ENCODE peak calls at places on chromosomes 6 and 20, in seven cellular contexts. Z is endothelial cell; F is activated CD4-positive, alpha-beta T cell treated with anti-CD3 and anti-CD28 coated beads for 48 hours; G is cerebellum; D is cardiac muscle cell; H is substantia nigra; M is non-pigmented ciliary epithelial cell. L is an unnamed sample.
A peak's percentile ranks its signal among the peaks of the same experiment; 100 is the strongest.

GRCh38 chr20:21796059-21796458 is 90.6 kb downstream of the PAX1 start:
- DNase-seq in Z (no peak), M (no peak), H (no peak), D (no peak), F (peak; percentile 6), G (no peak), L (no peak)

GRCh38 chr20:64101731-64102621 is 5.4 kb downstream of the NPBWR2 start:
- DNase-seq in M (no peak), H (no peak), D (peak; percentile 82), F (peak; percentile 78), G (no peak), Z (peak; percentile 79), L (peak; percentile 74)

GRCh38 chr6:169190970-169191369 is 62.7 kb downstream of the THBS2 start:
- DNase-seq in F (no peak), G (no peak), M (no peak), Z (no peak), H (no peak), D (no peak), L (no peak)

GRCh38 chr6:119653329-119653728 is 303.8 kb upstream of the MAN1A1 start:
- DNase-seq in H (no peak), Z (no peak), G (no peak), M (no peak), D (peak; percentile 69), F (no peak), L (no peak)

GRCh38 chr6:117157448-117157847 is 107.9 kb upstream of the VGLL2 start:
- DNase-seq in F (no peak), Z (no peak), M (no peak), D (no peak), G (no peak), H (no peak), L (no peak)

GRCh38 chr6:38566295-38566694 is 73.4 kb downstream of the BTBD9 start:
- DNase-seq in M (no peak), Z (no peak), F (no peak), D (no peak), G (no peak), H (no peak), L (no peak)

GRCh38 chr6:4817551-4817950 is 41.3 kb downstream of the CDYL start:
- DNase-seq in Z (no peak), M (no peak), H (no peak), G (no peak), F (no peak), D (no peak), L (no peak)

GRCh38 chr6:148583631-148584030 is 163.2 kb upstream of the UST start:
- DNase-seq in D (no peak), H (no peak), F (no peak), Z (no peak), M (no peak), G (no peak), L (no peak)

GRCh38 chr6:117483004-117483644 is 650 bp downstream of the DCBLD1 start:
- DNase-seq in G (peak; percentile 41), Z (peak; percentile 68), M (no peak), F (peak; percentile 36), H (peak; percentile 27), D (peak; percentile 78), L (peak; percentile 61)

GRCh38 chr20:24745206-24745605 is 203.9 kb upstream of the CST7 start:
- DNase-seq in H (no peak), M (no peak), Z (no peak), G (no peak), F (no peak), D (no peak), L (no peak)